ENCODE peak calls at places on chromosomes 1 and 21, in nine cellular contexts. F is stromal cell of bone marrow, U is GM03348, E is AG04450, O is hypothalamus, T is NCI-H2081, Q is thoracic aorta, V is left ventricle myocardium inferior, W is NCI-H1930. L is an unnamed sample.

GRCh38 chr1:235106457-235106856 is 22.2 kb downstream of the TOMM20 start:
- DNase-seq in F (no peak), U (no peak), E (no peak), O (no peak), T (no peak), Q (no peak), V (no peak), W (no peak), L (no peak)

GRCh38 chr1:87200875-87201638 is 127.6 kb upstream of the LMO4 start:
- DNase-seq in F (no peak), U (no peak), E (no peak), O (no peak), T (peak), Q (no peak), V (no peak), W (no peak), L (no peak)

GRCh38 chr1:156766288-156767100 is 841 bp upstream of the PRCC start:
- DNase-seq in F (no peak), U (no peak), E (no peak), O (peak), T (no peak), Q (no peak), V (no peak), W (no peak), L (no peak)

GRCh38 chr1:239016337-239016736 is 370.0 kb upstream of the CHRM3 start:
- DNase-seq in F (no peak), U (no peak), E (no peak), O (no peak), T (no peak), Q (no peak), V (no peak), W (no peak), L (no peak)

GRCh38 chr1:65214340-65215027 is 66.5 kb downstream of the AK4 start:
- DNase-seq in F (no peak), U (no peak), E (no peak), O (no peak), T (no peak), Q (no peak), V (no peak), W (no peak), L (no peak)

GRCh38 chr1:204342310-204342709 is 17.4 kb downstream of the PLEKHA6 start:
- DNase-seq in F (no peak), U (no peak), E (no peak), O (no peak), T (no peak), Q (no peak), V (no peak), W (no peak), L (no peak)

GRCh38 chr1:178220094-178220493 is 126.2 kb downstream of the RASAL2 start:
- DNase-seq in F (no peak), U (no peak), E (no peak), O (no peak), T (no peak), Q (no peak), V (no peak), W (no peak), L (no peak)

GRCh38 chr1:33045246-33045645 is 8.6 kb upstream of the AK2 start:
- DNase-seq in F (no peak), U (no peak), E (no peak), O (no peak), T (no peak), Q (no peak), V (no peak), W (no peak), L (no peak)

GRCh38 chr1:27527857-27528700 is 38.1 kb upstream of the WASF2 start:
- DNase-seq in F (no peak), U (no peak), E (no peak), O (no peak), T (peak), Q (no peak), V (peak), W (peak), L (peak)

GRCh38 chr1:154288694-154289093 is 16.3 kb downstream of the HAX1 start:
- DNase-seq in F (no peak), U (no peak), E (no peak), O (no peak), T (no peak), Q (no peak), V (no peak), W (no peak), L (no peak)

GRCh38 chr1:215518594-215518993 is 48.5 kb upstream of the KCTD3 start:
- DNase-seq in F (no peak), U (no peak), E (no peak), O (no peak), T (no peak), Q (no peak), V (no peak), W (no peak), L (no peak)

GRCh38 chr1:210910020-210910575 is 223.8 kb downstream of the KCNH1 start:
- DNase-seq in F (no peak), U (no peak), E (no peak), O (no peak), T (no peak), Q (no peak), V (no peak), W (no peak), L (no peak)

GRCh38 chr1:67029472-67029871 is 24.5 kb downstream of the SLC35D1 start:
- DNase-seq in F (no peak), U (no peak), E (no peak), O (no peak), T (no peak), Q (no peak), V (no peak), W (no peak), L (no peak)

GRCh38 chr1:29811247-29811646 is 574.9 kb downstream of the PTPRU start:
- DNase-seq in F (no peak), U (no peak), E (no peak), O (no peak), T (no peak), Q (no peak), V (no peak), W (no peak), L (no peak)

GRCh38 chr1:232096751-232097150 is 470.2 kb downstream of the DISC1 start:
- DNase-seq in F (no peak), U (no peak), E (no peak), O (no peak), T (no peak), Q (no peak), V (no peak), W (no peak), L (no peak)

GRCh38 chr1:245673920-245674414 is 519.2 kb downstream of the KIF26B start:
- DNase-seq in F (peak), U (peak), E (no peak), O (no peak), T (no peak), Q (no peak), V (no peak), W (peak), L (no peak)

GRCh38 chr1:155454096-155454495 is 108.5 kb downstream of the ASH1L start:
- DNase-seq in F (no peak), U (no peak), E (peak), O (no peak), T (no peak), Q (no peak), V (no peak), W (no peak), L (no peak)

GRCh38 chr1:24580756-24581155 is 24.9 kb downstream of the NCMAP start:
- DNase-seq in F (no peak), U (no peak), E (no peak), O (no peak), T (no peak), Q (no peak), V (no peak), W (no peak), L (no peak)

GRCh38 chr1:109933856-109934711 is 23.4 kb downstream of the CSF1 start:
- DNase-seq in F (peak), U (peak), E (no peak), O (no peak), T (no peak), Q (no peak), V (no peak), W (no peak), L (no peak)

GRCh38 chr1:216350186-216350585 is 73.1 kb downstream of the USH2A start:
- DNase-seq in F (no peak), U (no peak), E (no peak), O (no peak), T (no peak), Q (no peak), V (no peak), W (no peak), L (no peak)

GRCh38 chr1:214525535-214526019 is 25.8 kb downstream of the PTPN14 start:
- DNase-seq in F (peak), U (no peak), E (no peak), O (no peak), T (no peak), Q (no peak), V (no peak), W (no peak), L (no peak)

GRCh38 chr1:115114308-115114707 is 25.0 kb upstream of the TSPAN2 start:
- DNase-seq in F (no peak), U (peak), E (no peak), O (no peak), T (no peak), Q (no peak), V (no peak), W (no peak), L (no peak)

GRCh38 chr1:186094170-186094569 is 280.9 kb downstream of the TPR start:
- DNase-seq in F (no peak), U (peak), E (no peak), O (no peak), T (no peak), Q (no peak), V (no peak), W (no peak), L (no peak)

GRCh38 chr1:59768752-59769411 is 45.9 kb upstream of the HOOK1 start:
- DNase-seq in F (no peak), U (no peak), E (no peak), O (no peak), T (peak), Q (no peak), V (no peak), W (no peak), L (no peak)

GRCh38 chr1:19067187-19067911 is 110.9 kb upstream of the IFFO2 start:
- DNase-seq in F (no peak), U (no peak), E (no peak), O (no peak), T (peak), Q (no peak), V (no peak), W (no peak), L (no peak)

GRCh38 chr21:32499249-32500055 is 85.9 kb downstream of the TCP10L start:
- DNase-seq in F (no peak), U (peak), E (no peak), O (no peak), T (no peak), Q (no peak), V (no peak), W (no peak), L (no peak)

GRCh38 chr1:30047576-30047975 is 675.8 kb downstream of the MATN1 start:
- DNase-seq in F (no peak), U (no peak), E (no peak), O (no peak), T (no peak), Q (no peak), V (no peak), W (no peak), L (no peak)

GRCh38 chr1:1093610-1093943 is 19.5 kb upstream of the RNF223 start:
- DNase-seq in F (no peak), U (no peak), E (no peak), O (no peak), T (no peak), Q (no peak), V (no peak), W (no peak), L (no peak)

GRCh38 chr1:117093091-117093534 is 28.4 kb downstream of the TRIM45 start:
- DNase-seq in F (peak), U (peak), E (peak), O (no peak), T (no peak), Q (peak), V (no peak), W (no peak), L (no peak)

GRCh38 chr1:63621698-63622097 is 28.5 kb downstream of the PGM1 start:
- DNase-seq in F (no peak), U (peak), E (no peak), O (peak), T (no peak), Q (peak), V (peak), W (no peak), L (no peak)

GRCh38 chr1:182002570-182002969 is 58.9 kb downstream of the ZNF648 start:
- DNase-seq in F (no peak), U (no peak), E (no peak), O (no peak), T (no peak), Q (no peak), V (no peak), W (no peak), L (no peak)

GRCh38 chr21:45892156-45892919 is 89.2 kb upstream of the COL6A1 start:
- DNase-seq in F (no peak), U (no peak), E (no peak), O (no peak), T (no peak), Q (no peak), V (peak), W (no peak), L (peak)

GRCh38 chr1:162062542-162063015 is 6.9 kb upstream of the NOS1AP start:
- DNase-seq in F (no peak), U (no peak), E (peak), O (no peak), T (peak), Q (no peak), V (peak), W (no peak), L (no peak)

L was measured in effector CD8-positive, alpha-beta T cell.